ENCODE peak calls at places on chromosomes 1 and 21, in eight cellular contexts. B is right atrium auricular region, Z is HepG2, W is mesothelial cell of epicardium, D is thoracic aorta, M is choroid plexus epithelial cell, L is H1, P is adrenal gland. G is an unnamed sample.

GRCh38 chr1:207806531-207807394 is 54.9 kb downstream of the CD46 start:
- DNase-seq in M (peak), D (no peak), P (peak), Z (no peak), W (no peak), L (no peak), B (no peak), G (no peak)

GRCh38 chr1:245807306-245807705 is 652.5 kb downstream of the KIF26B start:
- DNase-seq in L (no peak), Z (no peak), W (no peak), D (no peak), B (no peak), M (no peak), P (no peak), G (no peak)

GRCh38 chr1:28591708-28592313 is at the start of gene RAB42:
- DNase-seq in Z (peak), P (peak), D (no peak), W (no peak), M (no peak), L (no peak), B (no peak), G (no peak)

GRCh38 chr1:236342403-236343245 is 51.5 kb upstream of the EDARADD start:
- DNase-seq in Z (no peak), W (no peak), B (no peak), D (no peak), P (no peak), M (peak), L (no peak), G (no peak)

GRCh38 chr1:189899686-189900495 is 577.8 kb downstream of the BRINP3 start:
- DNase-seq in M (no peak), L (no peak), W (no peak), P (no peak), Z (no peak), B (no peak), D (no peak), G (no peak)

GRCh38 chr1:229204863-229205777 is 65.8 kb upstream of the RAB4A start:
- DNase-seq in D (no peak), B (no peak), P (no peak), W (no peak), Z (no peak), L (no peak), M (peak), G (no peak)

GRCh38 chr1:205575294-205575885 is 56.4 kb downstream of the ELK4 start:
- DNase-seq in P (no peak), Z (no peak), B (no peak), L (no peak), W (no peak), D (no peak), M (no peak), G (no peak)

GRCh38 chr1:201391651-201392511 is 7.2 kb downstream of the LAD1 start:
- DNase-seq in P (no peak), B (no peak), W (no peak), M (peak), D (no peak), Z (no peak), L (no peak), G (no peak)

GRCh38 chr1:66436378-66437135 is 97.4 kb upstream of the SGIP1 start:
- DNase-seq in D (no peak), L (no peak), M (peak), W (no peak), B (no peak), Z (no peak), P (no peak), G (no peak)

GRCh38 chr1:106798991-106799390 is 257.5 kb upstream of the PRMT6 start:
- DNase-seq in P (no peak), W (no peak), L (no peak), M (peak), B (no peak), D (no peak), Z (no peak), G (no peak)

GRCh38 chr21:41170442-41170841 is 2.5 kb downstream of the BACE2 start:
- DNase-seq in D (no peak), P (no peak), B (no peak), W (no peak), M (peak), L (no peak), Z (peak), G (no peak)

GRCh38 chr1:88088481-88088880 is 595.6 kb upstream of the PKN2 start:
- DNase-seq in D (no peak), M (no peak), P (no peak), L (no peak), W (no peak), Z (no peak), B (no peak), G (no peak)

GRCh38 chr1:209057901-209058300 is 525.6 kb upstream of the CAMK1G start:
- DNase-seq in M (no peak), Z (no peak), D (no peak), B (no peak), P (no peak), L (no peak), W (no peak), G (no peak)

GRCh38 chr1:168958562-168959289 is 147.8 kb upstream of the ATP1B1 start:
- DNase-seq in P (no peak), M (no peak), W (no peak), Z (no peak), B (no peak), L (no peak), D (no peak), G (no peak)

GRCh38 chr1:29236993-29237905 is 927 bp downstream of the PTPRU start:
- DNase-seq in B (peak), P (peak), D (peak), W (no peak), M (peak), Z (peak), L (no peak), G (no peak)

GRCh38 chr1:171127481-171127880 is 36.8 kb downstream of the FMO3 start:
- DNase-seq in P (no peak), D (no peak), Z (no peak), B (no peak), W (no peak), M (peak), L (no peak), G (no peak)

GRCh38 chr1:65526049-65526556 is 105.6 kb downstream of the LEPR start:
- DNase-seq in B (no peak), L (no peak), M (no peak), P (no peak), W (no peak), D (no peak), Z (no peak), G (no peak)

GRCh38 chr21:31128234-31128633 is 90.0 kb upstream of the KRTAP19-8 start:
- DNase-seq in L (no peak), M (no peak), Z (no peak), D (no peak), W (no peak), B (no peak), P (no peak), G (no peak)

GRCh38 chr1:78145105-78145580 is 99.4 kb downstream of the GIPC2 start:
- DNase-seq in Z (peak), B (no peak), M (peak), L (no peak), P (peak), W (no peak), D (no peak), G (no peak)

GRCh38 chr1:2921970-2922686 is 99.1 kb upstream of the ACTRT2 start:
- DNase-seq in P (no peak), W (no peak), D (no peak), Z (no peak), B (no peak), L (no peak), M (no peak), G (no peak)

GRCh38 chr1:20032425-20032824 is 37.6 kb upstream of the PLA2G5 start:
- DNase-seq in B (no peak), L (no peak), P (no peak), W (no peak), M (no peak), Z (no peak), D (no peak), G (no peak)

GRCh38 chr1:187788686-187789085 is 959.9 kb downstream of the PLA2G4A start:
- DNase-seq in L (no peak), M (no peak), P (no peak), Z (no peak), W (no peak), D (no peak), B (no peak), G (no peak)

GRCh38 chr1:42931911-42932422 is 26.7 kb downstream of the SLC2A1 start:
- DNase-seq in D (no peak), W (no peak), P (peak), B (no peak), Z (no peak), M (no peak), L (no peak), G (peak)

GRCh38 chr1:55070291-55070690 is 30.9 kb downstream of the PCSK9 start:
- DNase-seq in Z (no peak), B (no peak), P (no peak), L (no peak), D (no peak), W (no peak), M (no peak), G (no peak)

GRCh38 chr21:17746920-17747319 is 72.2 kb downstream of the C21orf91 start:
- DNase-seq in L (no peak), W (no peak), B (no peak), Z (no peak), D (no peak), M (no peak), P (no peak), G (no peak)

GRCh38 chr1:59290173-59290954 is 6.5 kb upstream of the FGGY start:
- DNase-seq in B (no peak), M (peak), L (peak), D (no peak), W (no peak), P (no peak), Z (peak), G (no peak)
- TF ChIP-seq CTCF in B (peak), M (peak), L (peak), D (no peak), W (no peak), P (no peak), Z (peak), G (peak)

GRCh38 chr1:160061376-160062100 is 8.4 kb downstream of the KCNJ10 start:
- DNase-seq in L (no peak), Z (no peak), W (no peak), D (no peak), P (no peak), B (no peak), M (no peak), G (no peak)
- TF ChIP-seq CTCF in L (peak), Z (peak), W (no peak), D (no peak), P (no peak), B (no peak), M (no peak), G (no peak)

DNA sequence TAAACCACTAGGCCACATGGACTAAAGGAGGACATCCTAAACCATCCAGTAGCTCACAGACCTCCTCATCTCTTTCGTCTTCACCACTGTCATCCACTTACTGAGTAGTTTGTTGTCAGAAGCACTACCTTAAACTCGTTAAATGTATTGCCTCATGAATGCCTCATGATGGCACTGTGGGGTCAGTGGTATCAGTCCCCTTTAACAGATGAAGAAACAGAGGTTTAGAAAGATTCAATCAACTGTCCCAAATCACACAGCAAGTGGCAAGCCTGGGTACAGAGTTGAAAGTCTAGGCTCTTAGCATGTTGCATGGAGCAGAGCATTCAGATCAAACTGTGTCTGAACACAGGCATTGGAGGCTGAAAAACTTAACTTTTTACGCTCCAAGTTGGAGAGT is 183.6 kb upstream of the KIAA0040 start:
- DNase-seq in M (peak), B (no peak), P (no peak), D (no peak), Z (peak), W (no peak), L (no peak), G (no peak)
- TF ChIP-seq CTCF in M (peak), B (no peak), P (no peak), D (no peak), Z (peak), W (no peak), L (peak), G (no peak)

GRCh38 chr1:46411601-46412341 is 17.7 kb downstream of the FAAH start:
- DNase-seq in M (no peak), B (no peak), D (no peak), L (no peak), Z (no peak), W (no peak), P (no peak), G (no peak)
- TF ChIP-seq CTCF in M (peak), B (no peak), D (no peak), L (peak), Z (peak), W (peak), P (no peak), G (no peak)

DNA sequence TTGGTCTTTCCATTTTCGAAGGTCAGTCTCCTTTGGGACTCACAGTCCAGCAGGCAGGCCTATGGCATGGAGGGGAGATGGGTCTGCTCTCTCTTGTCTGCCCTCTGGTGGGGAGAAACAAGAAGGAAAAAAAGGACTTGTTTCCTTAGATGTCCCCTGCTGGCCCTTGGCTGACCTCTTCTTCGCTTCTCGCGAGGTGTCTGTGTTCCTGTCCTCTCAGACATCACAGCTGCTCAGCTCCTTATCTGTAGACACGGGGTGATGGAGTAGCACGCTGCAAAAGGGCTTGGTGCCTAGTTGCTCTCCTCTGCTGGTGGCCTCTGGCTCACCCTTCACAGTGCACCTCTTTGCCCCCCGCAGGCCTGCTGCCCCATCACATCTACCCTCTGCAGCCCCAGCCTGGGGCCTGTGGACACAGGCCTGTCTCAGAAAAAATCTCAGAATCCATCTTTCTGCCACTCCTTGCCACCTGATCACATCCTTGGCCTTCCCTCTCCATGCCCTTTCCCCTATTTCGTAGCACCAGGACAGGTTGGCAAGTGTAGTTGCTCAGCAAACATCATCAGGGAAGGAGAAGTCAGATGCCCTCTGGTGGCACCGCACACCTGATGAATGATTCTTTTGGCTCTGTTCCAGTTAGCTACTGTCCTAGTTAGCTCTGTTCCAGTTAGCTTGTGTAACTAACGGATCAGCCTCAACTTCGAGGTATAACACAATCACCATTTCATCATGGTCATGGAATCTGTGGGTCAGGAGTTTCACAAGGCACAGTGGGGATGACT is 18.7 kb upstream of the AK2 start:
- DNase-seq in L (peak), D (peak), M (peak), B (peak), P (peak), Z (peak), W (peak), G (no peak)
- TF ChIP-seq CTCF in L (peak), D (peak), M (peak), B (peak), P (peak), Z (peak), W (peak), G (peak)

GRCh38 chr1:37919277-37919676 is 27.6 kb downstream of the INPP5B start:
- DNase-seq in Z (peak), P (no peak), M (peak), D (no peak), B (no peak), W (no peak), L (no peak), G (no peak)
- TF ChIP-seq CTCF in Z (peak), P (no peak), M (peak), D (peak), B (no peak), W (peak), L (peak), G (no peak)

DNA sequence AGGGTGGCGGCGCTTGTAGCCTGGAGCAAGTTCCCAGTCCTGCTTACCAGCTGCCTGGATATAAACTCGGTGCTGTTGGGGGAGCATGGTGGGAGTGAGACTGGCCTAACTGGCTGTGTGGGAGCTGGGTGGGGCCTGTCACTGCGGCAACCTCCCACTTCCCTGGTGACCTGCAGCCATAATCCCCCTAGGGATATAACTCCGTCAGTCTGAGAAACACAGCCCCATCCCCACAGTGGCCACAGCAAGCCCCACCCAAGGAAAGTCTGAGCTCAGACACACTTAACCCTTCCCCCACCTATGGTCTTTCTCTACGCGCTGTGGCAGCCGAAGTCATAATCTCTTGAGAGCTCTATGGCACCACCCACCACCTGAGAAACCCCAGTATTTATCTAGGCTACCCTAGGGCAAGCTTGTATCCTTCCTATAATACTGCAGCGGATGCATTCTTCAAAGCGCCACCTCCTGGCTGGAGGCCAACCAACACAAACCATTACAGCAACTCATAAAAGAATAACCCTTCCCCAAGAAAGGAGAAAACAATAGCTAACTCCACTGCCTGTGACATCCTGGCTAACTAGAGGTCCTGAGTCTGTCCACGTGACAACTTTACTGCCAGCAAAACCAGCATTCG is 57.4 kb downstream of the ZNF648 start:
- DNase-seq in P (no peak), D (no peak), M (no peak), Z (no peak), B (no peak), L (no peak), W (no peak), G (no peak)
- TF ChIP-seq CTCF in P (no peak), D (no peak), M (no peak), Z (peak), B (no peak), L (peak), W (no peak), G (no peak)

DNA sequence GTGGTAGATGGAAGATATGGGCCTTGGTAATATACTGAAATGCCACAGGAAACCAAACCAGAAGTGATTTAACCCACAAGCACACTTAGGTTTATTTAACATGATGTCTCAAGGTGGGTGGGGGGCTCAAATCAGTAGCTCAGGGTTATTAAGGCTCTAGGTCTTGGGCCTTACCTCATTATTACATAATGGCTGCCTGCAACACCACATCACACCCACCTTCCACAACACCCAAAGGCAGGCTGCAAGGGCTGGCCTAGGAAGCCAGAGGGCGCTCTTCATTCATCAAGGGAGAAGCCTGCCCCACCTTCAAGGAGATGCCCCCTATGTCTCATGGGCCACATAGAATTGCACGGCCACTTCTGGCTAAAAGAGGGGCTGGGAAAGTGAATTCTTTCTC is 6.0 kb downstream of the TFF1 start:
- DNase-seq in M (no peak), Z (peak), L (no peak), D (no peak), P (no peak), B (no peak), W (no peak), G (no peak)
- TF ChIP-seq CTCF in M (no peak), Z (peak), L (peak), D (no peak), P (no peak), B (no peak), W (no peak), G (no peak)